ENCODE peak calls at places on chromosomes 4 and X, in four cellular contexts. K is foreskin melanocyte, M is upper lobe of right lung, D is activated gamma-delta T cell treated with Interleukin-2 at 50 U/mL for 16 hours. O is an unnamed sample.

GRCh38 chr4:81628489-81628888 is 156.8 kb upstream of the RASGEF1B start:
- DNase-seq in D (no peak), M (no peak), K (no peak), O (peak)

GRCh38 chr4:153794001-153794400 is 5.1 kb upstream of the SFRP2 start:
- DNase-seq in D (no peak), M (no peak), K (no peak), O (no peak)

GRCh38 chrX:135308345-135308855 is 880 bp upstream of the ETDC start:
- DNase-seq in M (no peak), D (no peak), K (no peak), O (no peak)

GRCh38 chr4:113052379-113052951 is 3.0 kb downstream of the ANK2 start:
- DNase-seq in K (no peak), M (no peak), D (no peak), O (peak)

GRCh38 chr4:8396762-8397406 is 43.6 kb downstream of the ACOX3 start:
- DNase-seq in M (no peak), K (no peak), D (no peak), O (no peak)

GRCh38 chr4:43765514-43765913 is 683.1 kb downstream of the KCTD8 start:
- DNase-seq in M (no peak), D (no peak), K (no peak), O (no peak)

GRCh38 chr4:15428611-15429010 is 778 bp downstream of the C1QTNF7 start:
- DNase-seq in D (no peak), M (no peak), K (no peak), O (peak)

GRCh38 chrX:111164728-111165127 is 68.7 kb downstream of the PAK3 start:
- DNase-seq in M (no peak), K (no peak), D (no peak), O (peak)

GRCh38 chrX:68536884-68537283 is 38.0 kb downstream of the YIPF6 start:
- DNase-seq in M (no peak), D (no peak), K (no peak), O (no peak)

GRCh38 chrX:19889582-19890342 is 2.4 kb upstream of the SH3KBP1 start:
- DNase-seq in M (no peak), K (no peak), D (peak), O (peak)

GRCh38 chr4:92501456-92501855 is 197.7 kb downstream of the GRID2 start:
- DNase-seq in M (no peak), K (no peak), D (no peak), O (peak)

GRCh38 chr4:82715731-82716617 is 82.6 kb downstream of the SCD5 start:
- DNase-seq in M (no peak), K (peak), D (no peak), O (peak)

GRCh38 chrX:79364306-79364705 is 2.8 kb downstream of the ITM2A start:
- DNase-seq in M (no peak), K (no peak), D (no peak), O (no peak)

GRCh38 chr4:39626261-39626660 is 12.4 kb downstream of the SMIM14 start:
- DNase-seq in M (no peak), D (no peak), K (no peak), O (no peak)

GRCh38 chr4:8892556-8893226 is 21.1 kb upstream of the HMX1 start:
- DNase-seq in M (no peak), K (no peak), D (no peak), O (no peak)

GRCh38 chr4:122003335-122003734 is 51.5 kb upstream of the TRPC3 start:
- DNase-seq in D (no peak), M (no peak), K (peak), O (peak)

GRCh38 chr4:175953960-175954521 is 111.6 kb upstream of the WDR17 start:
- DNase-seq in M (no peak), K (no peak), D (no peak), O (peak)